ENCODE peak calls at places on chromosomes 5 and 9, in eight cellular contexts. One of them, this sample, is unnamed.
A peak's percentile ranks its signal among the peaks of the same experiment; 100 is the strongest.

GRCh38 chr5:37984300-37984699 is 144.5 kb upstream of the GDNF start:
- DNase-seq in HepG2: no peak
- DNase-seq in Panc1: no peak
- DNase-seq in HCT116: no peak
- DNase-seq in K562: no peak
- DNase-seq in GM12878: no peak
- DNase-seq in SK-N-SH: no peak
- DNase-seq in HL-60: no peak
- DNase-seq in this sample: no peak

GRCh38 chr9:100229136-100229535 is 123.6 kb downstream of the TEX10 start:
- DNase-seq in GM12878: no peak
- DNase-seq in Panc1: no peak
- DNase-seq in HCT116: no peak
- DNase-seq in HL-60: no peak
- DNase-seq in SK-N-SH: no peak
- DNase-seq in K562: no peak
- DNase-seq in HepG2: no peak
- DNase-seq in this sample: no peak

GRCh38 chr5:7047862-7048261 is 334.6 kb downstream of the TENT4A start:
- DNase-seq in HepG2: peak; percentile 12
- DNase-seq in GM12878: no peak
- DNase-seq in HL-60: no peak
- DNase-seq in HCT116: no peak
- DNase-seq in K562: no peak
- DNase-seq in SK-N-SH: no peak
- DNase-seq in Panc1: no peak
- DNase-seq in this sample: no peak

GRCh38 chr5:142686210-142686734 is 382 bp upstream of the FGF1 start:
- DNase-seq in HCT116: no peak
- DNase-seq in HepG2: peak; percentile 62
- DNase-seq in Panc1: no peak
- DNase-seq in GM12878: no peak
- DNase-seq in SK-N-SH: peak; percentile 50
- DNase-seq in K562: no peak
- DNase-seq in HL-60: no peak
- DNase-seq in this sample: peak; percentile 37

GRCh38 chr9:112168197-112168596 is 6.9 kb downstream of the SUSD1 start:
- DNase-seq in HL-60: no peak
- DNase-seq in SK-N-SH: no peak
- DNase-seq in HepG2: no peak
- DNase-seq in GM12878: no peak
- DNase-seq in K562: no peak
- DNase-seq in HCT116: no peak
- DNase-seq in Panc1: no peak
- DNase-seq in this sample: no peak

GRCh38 chr5:38796000-38796738 is 49.6 kb upstream of the OSMR start:
- DNase-seq in Panc1: no peak
- DNase-seq in SK-N-SH: no peak
- DNase-seq in HCT116: no peak
- DNase-seq in GM12878: no peak
- DNase-seq in HL-60: no peak
- DNase-seq in K562: no peak
- DNase-seq in HepG2: no peak
- DNase-seq in this sample: no peak

GRCh38 chr5:157543825-157544622 is 31.6 kb downstream of the ADAM19 start:
- DNase-seq in HL-60: no peak
- DNase-seq in HepG2: no peak
- DNase-seq in GM12878: no peak
- DNase-seq in K562: no peak
- DNase-seq in HCT116: no peak
- DNase-seq in SK-N-SH: no peak
- DNase-seq in Panc1: no peak
- DNase-seq in this sample: no peak

GRCh38 chr5:68344447-68345111 is 129.0 kb downstream of the PIK3R1 start:
- DNase-seq in GM12878: no peak
- DNase-seq in HL-60: peak; percentile 2
- DNase-seq in Panc1: no peak
- DNase-seq in HepG2: no peak
- DNase-seq in SK-N-SH: no peak
- DNase-seq in K562: peak; percentile 78
- DNase-seq in HCT116: no peak
- DNase-seq in this sample: no peak

GRCh38 chr5:94276056-94276455 is 342.3 kb downstream of the KIAA0825 start:
- DNase-seq in HepG2: no peak
- DNase-seq in K562: no peak
- DNase-seq in HCT116: no peak
- DNase-seq in HL-60: no peak
- DNase-seq in SK-N-SH: no peak
- DNase-seq in Panc1: no peak
- DNase-seq in GM12878: no peak
- DNase-seq in this sample: no peak

GRCh38 chr5:150503977-150504620 is 3.8 kb upstream of the NDST1 start:
- DNase-seq in HL-60: no peak
- DNase-seq in SK-N-SH: peak; percentile 83
- DNase-seq in HCT116: no peak
- DNase-seq in GM12878: no peak
- DNase-seq in HepG2: peak; percentile 67
- DNase-seq in K562: peak; percentile 62
- DNase-seq in Panc1: no peak
- DNase-seq in this sample: no peak

GRCh38 chr5:151100690-151101089 is 19.9 kb upstream of the TNIP1 start:
- DNase-seq in Panc1: no peak
- DNase-seq in HCT116: no peak
- DNase-seq in HepG2: no peak
- DNase-seq in HL-60: no peak
- DNase-seq in K562: peak; percentile 51
- DNase-seq in GM12878: no peak
- DNase-seq in SK-N-SH: no peak
- DNase-seq in this sample: no peak

GRCh38 chr5:38134750-38135330 is 123.5 kb upstream of the EGFLAM start:
- DNase-seq in HepG2: no peak
- DNase-seq in K562: no peak
- DNase-seq in GM12878: no peak
- DNase-seq in HCT116: no peak
- DNase-seq in HL-60: no peak
- DNase-seq in SK-N-SH: no peak
- DNase-seq in Panc1: no peak
- DNase-seq in this sample: peak; percentile 14

GRCh38 chr9:81393985-81394811 is 295.1 kb downstream of the TLE1 start:
- DNase-seq in Panc1: no peak
- DNase-seq in HepG2: no peak
- DNase-seq in K562: no peak
- DNase-seq in SK-N-SH: no peak
- DNase-seq in HCT116: no peak
- DNase-seq in GM12878: no peak
- DNase-seq in HL-60: no peak
- DNase-seq in this sample: no peak

GRCh38 chr9:81389569-81389993 is 299.8 kb downstream of the TLE1 start:
- DNase-seq in HepG2: peak; percentile 4
- DNase-seq in HL-60: no peak
- DNase-seq in HCT116: peak; percentile 22
- DNase-seq in GM12878: no peak
- DNase-seq in K562: no peak
- DNase-seq in SK-N-SH: no peak
- DNase-seq in Panc1: peak; percentile 15
- DNase-seq in this sample: no peak

GRCh38 chr9:81391457-81391825 is 297.9 kb downstream of the TLE1 start:
- DNase-seq in K562: no peak
- DNase-seq in HepG2: no peak
- DNase-seq in SK-N-SH: no peak
- DNase-seq in HCT116: no peak
- DNase-seq in Panc1: no peak
- DNase-seq in GM12878: no peak
- DNase-seq in HL-60: no peak
- DNase-seq in this sample: no peak

GRCh38 chr9:81388831-81389230 is 300.5 kb downstream of the TLE1 start:
- DNase-seq in HCT116: no peak
- DNase-seq in SK-N-SH: no peak
- DNase-seq in HepG2: no peak
- DNase-seq in K562: no peak
- DNase-seq in HL-60: no peak
- DNase-seq in Panc1: no peak
- DNase-seq in GM12878: no peak
- DNase-seq in this sample: no peak

DNA sequence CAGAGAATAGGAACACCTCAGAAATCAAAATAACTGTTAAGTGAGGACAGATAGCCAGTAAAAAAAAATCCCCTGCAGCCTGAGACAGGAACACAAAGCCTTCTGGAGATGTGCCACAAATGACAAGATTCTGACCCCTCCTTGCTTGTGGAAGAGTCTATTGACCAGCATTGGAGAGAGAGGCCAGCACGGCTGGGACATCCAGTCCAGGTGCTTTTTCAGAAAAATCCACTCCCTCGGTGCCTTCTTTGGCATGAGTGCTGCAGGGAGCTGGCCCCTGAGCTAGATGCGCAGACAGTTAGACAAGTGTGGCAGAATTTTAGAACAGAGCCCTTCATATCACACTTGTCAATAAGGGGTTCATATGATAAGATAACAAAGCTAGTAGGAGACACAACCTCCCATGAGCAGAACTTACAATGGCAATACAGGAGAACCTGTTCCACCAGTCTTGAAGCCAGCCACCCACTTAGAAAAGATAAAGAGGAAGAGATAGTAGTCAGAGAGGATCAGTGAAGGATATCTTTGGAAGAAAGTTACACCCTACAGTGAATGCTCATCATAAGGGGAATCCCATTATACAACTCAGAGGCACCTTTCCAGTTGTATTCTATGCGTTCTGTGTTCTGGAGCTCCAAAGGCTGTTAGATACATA is 298.4 kb downstream of the TLE1 start:
- DNase-seq in HepG2: no peak
- DNase-seq in HL-60: no peak
- DNase-seq in GM12878: no peak
- DNase-seq in K562: no peak
- DNase-seq in HCT116: no peak
- DNase-seq in SK-N-SH: no peak
- DNase-seq in Panc1: no peak
- DNase-seq in this sample: no peak
- TF ChIP-seq REST in HepG2: no peak
- TF ChIP-seq REST in HL-60: no peak
- TF ChIP-seq REST in GM12878: no peak
- TF ChIP-seq REST in K562: no peak
- TF ChIP-seq REST in HCT116: no peak
- TF ChIP-seq REST in SK-N-SH: no peak
- TF ChIP-seq REST in Panc1: no peak
- TF ChIP-seq REST in this sample: no peak

GRCh38 chr9:128323192-128323730 is 622 bp downstream of the COQ4 start:
- DNase-seq in SK-N-SH: no peak
- DNase-seq in HepG2: no peak
- DNase-seq in HL-60: no peak
- DNase-seq in Panc1: no peak
- DNase-seq in GM12878: no peak
- DNase-seq in K562: no peak
- DNase-seq in HCT116: no peak
- DNase-seq in this sample: no peak

GRCh38 chr9:128321343-128321742 is 904 bp downstream of the TRUB2 start:
- DNase-seq in HepG2: no peak
- DNase-seq in HCT116: no peak
- DNase-seq in K562: no peak
- DNase-seq in Panc1: no peak
- DNase-seq in GM12878: no peak
- DNase-seq in HL-60: no peak
- DNase-seq in SK-N-SH: no peak
- DNase-seq in this sample: no peak

GRCh38 chr9:128323786-128324185 is 1.1 kb downstream of the COQ4 start:
- DNase-seq in SK-N-SH: no peak
- DNase-seq in GM12878: no peak
- DNase-seq in Panc1: no peak
- DNase-seq in HepG2: no peak
- DNase-seq in HCT116: no peak
- DNase-seq in K562: no peak
- DNase-seq in HL-60: peak; percentile 70
- DNase-seq in this sample: no peak

GRCh38 chr9:128322342-128323191 is at the start of the genes COQ4 and TRUB2:
- DNase-seq in GM12878: peak; percentile 82
- DNase-seq in HL-60: peak; percentile 94
- DNase-seq in SK-N-SH: peak; percentile 95
- DNase-seq in K562: peak; percentile 100
- DNase-seq in Panc1: peak; percentile 74
- DNase-seq in HCT116: peak; percentile 92
- DNase-seq in HepG2: peak; percentile 89
- DNase-seq in this sample: peak; percentile 98

GRCh38 chr9:128321879-128322341 is 337 bp downstream of the TRUB2 start:
- DNase-seq in K562: no peak
- DNase-seq in HCT116: no peak
- DNase-seq in GM12878: no peak
- DNase-seq in HL-60: no peak
- DNase-seq in Panc1: no peak
- DNase-seq in HepG2: no peak
- DNase-seq in SK-N-SH: no peak
- DNase-seq in this sample: no peak
- TF ChIP-seq CTCF in K562: no peak
- TF ChIP-seq CTCF in HCT116: no peak
- TF ChIP-seq CTCF in GM12878: no peak
- TF ChIP-seq CTCF in HL-60: no peak
- TF ChIP-seq CTCF in Panc1: no peak
- TF ChIP-seq CTCF in HepG2: no peak
- TF ChIP-seq CTCF in SK-N-SH: no peak
- TF ChIP-seq CTCF in this sample: no peak

GRCh38 chr9:124302921-124303320 is 45.2 kb downstream of the NEK6 start:
- DNase-seq in GM12878: no peak
- DNase-seq in K562: no peak
- DNase-seq in HepG2: no peak
- DNase-seq in SK-N-SH: no peak
- DNase-seq in HCT116: no peak
- DNase-seq in Panc1: no peak
- DNase-seq in HL-60: no peak
- DNase-seq in this sample: no peak

GRCh38 chr9:124304285-124304684 is 46.5 kb downstream of the NEK6 start:
- DNase-seq in Panc1: no peak
- DNase-seq in GM12878: no peak
- DNase-seq in HCT116: no peak
- DNase-seq in SK-N-SH: no peak
- DNase-seq in HepG2: no peak
- DNase-seq in K562: no peak
- DNase-seq in HL-60: no peak
- DNase-seq in this sample: no peak

GRCh38 chr9:124308606-124309310 is 51.0 kb downstream of the NEK6 start:
- DNase-seq in HepG2: no peak
- DNase-seq in K562: no peak
- DNase-seq in GM12878: no peak
- DNase-seq in HL-60: no peak
- DNase-seq in SK-N-SH: no peak
- DNase-seq in Panc1: no peak
- DNase-seq in HCT116: no peak
- DNase-seq in this sample: no peak

GRCh38 chr9:124307379-124308030 is 49.8 kb downstream of the NEK6 start:
- DNase-seq in Panc1: no peak
- DNase-seq in HCT116: no peak
- DNase-seq in HL-60: no peak
- DNase-seq in GM12878: no peak
- DNase-seq in K562: no peak
- DNase-seq in SK-N-SH: no peak
- DNase-seq in HepG2: no peak
- DNase-seq in this sample: no peak

GRCh38 chr9:124306098-124306735 is 48.5 kb downstream of the NEK6 start:
- DNase-seq in K562: no peak
- DNase-seq in HCT116: peak; percentile 54
- DNase-seq in GM12878: no peak
- DNase-seq in HepG2: no peak
- DNase-seq in SK-N-SH: no peak
- DNase-seq in Panc1: peak; percentile 57
- DNase-seq in HL-60: peak; percentile 36
- DNase-seq in this sample: no peak
- TF ChIP-seq POLR2AphosphoS5 in K562: no peak
- TF ChIP-seq POLR2AphosphoS5 in HCT116: no peak
- TF ChIP-seq POLR2AphosphoS5 in GM12878: no peak
- TF ChIP-seq POLR2AphosphoS5 in HepG2: no peak
- TF ChIP-seq POLR2AphosphoS5 in SK-N-SH: no peak
- TF ChIP-seq POLR2AphosphoS5 in Panc1: no peak
- TF ChIP-seq POLR2AphosphoS5 in HL-60: no peak
- TF ChIP-seq POLR2AphosphoS5 in this sample: no peak

GRCh38 chr9:33250458-33250995 is 10.6 kb downstream of the SPINK4 start:
- DNase-seq in GM12878: no peak
- DNase-seq in SK-N-SH: no peak
- DNase-seq in Panc1: no peak
- DNase-seq in K562: no peak
- DNase-seq in HL-60: no peak
- DNase-seq in HepG2: no peak
- DNase-seq in HCT116: no peak
- DNase-seq in this sample: no peak
- TF ChIP-seq REST in GM12878: no peak
- TF ChIP-seq REST in SK-N-SH: no peak
- TF ChIP-seq REST in Panc1: no peak
- TF ChIP-seq REST in K562: no peak
- TF ChIP-seq REST in HL-60: no peak
- TF ChIP-seq REST in HepG2: no peak
- TF ChIP-seq REST in HCT116: no peak
- TF ChIP-seq REST in this sample: no peak